ENCODE peak calls at places on chromosomes 3 and 15, in six cellular contexts. One of them, this sample, is unnamed.

GRCh38 chr15:63597033-63597790 is at the start of gene FBXL22:
- DNase-seq in heart left ventricle: no peak
- DNase-seq in nephron progenitor cell: no peak
- DNase-seq in stomach: no peak
- DNase-seq in CD4-positive, alpha-beta T cell: no peak
- DNase-seq in A549: no peak
- DNase-seq in this sample: no peak

GRCh38 chr3:125045965-125046364 is 9.8 kb downstream of the HEG1 start:
- DNase-seq in heart left ventricle: no peak
- DNase-seq in nephron progenitor cell: no peak
- DNase-seq in stomach: no peak
- DNase-seq in CD4-positive, alpha-beta T cell: no peak
- DNase-seq in A549: no peak
- DNase-seq in this sample: no peak

GRCh38 chr3:142180761-142181362 is 31.5 kb upstream of the TFDP2 start:
- DNase-seq in heart left ventricle: no peak
- DNase-seq in nephron progenitor cell: peak; percentile 30
- DNase-seq in stomach: peak; percentile 34
- DNase-seq in CD4-positive, alpha-beta T cell: peak; percentile 2
- DNase-seq in A549: peak; percentile 38
- DNase-seq in this sample: peak; percentile 15

GRCh38 chr3:195809291-195809785 is 2.4 kb downstream of the MUC4 start:
- DNase-seq in heart left ventricle: no peak
- DNase-seq in nephron progenitor cell: peak; percentile 41
- DNase-seq in stomach: no peak
- DNase-seq in CD4-positive, alpha-beta T cell: no peak
- DNase-seq in A549: no peak
- DNase-seq in this sample: no peak

GRCh38 chr15:28086175-28086703 is 12.9 kb downstream of the OCA2 start:
- DNase-seq in heart left ventricle: no peak
- DNase-seq in nephron progenitor cell: peak; percentile 61
- DNase-seq in stomach: peak; percentile 68
- DNase-seq in CD4-positive, alpha-beta T cell: peak; percentile 55
- DNase-seq in A549: peak; percentile 70
- DNase-seq in this sample: peak; percentile 54

GRCh38 chr15:51969728-51970127 is 1.9 kb downstream of the LEO1 start:
- DNase-seq in heart left ventricle: no peak
- DNase-seq in nephron progenitor cell: no peak
- DNase-seq in stomach: no peak
- DNase-seq in CD4-positive, alpha-beta T cell: no peak
- DNase-seq in A549: no peak
- DNase-seq in this sample: no peak

GRCh38 chr15:78855746-78856145 is 16.9 kb upstream of the MORF4L1 start:
- DNase-seq in heart left ventricle: no peak
- DNase-seq in nephron progenitor cell: no peak
- DNase-seq in stomach: no peak
- DNase-seq in CD4-positive, alpha-beta T cell: no peak
- DNase-seq in A549: no peak
- DNase-seq in this sample: no peak

GRCh38 chr3:158532099-158532734 is 38.8 kb upstream of the MLF1 start:
- DNase-seq in heart left ventricle: no peak
- DNase-seq in nephron progenitor cell: peak; percentile 3
- DNase-seq in stomach: no peak
- DNase-seq in CD4-positive, alpha-beta T cell: no peak
- DNase-seq in A549: peak; percentile 71
- DNase-seq in this sample: no peak

GRCh38 chr3:174532776-174533175 is 326.4 kb upstream of the NAALADL2 start:
- DNase-seq in heart left ventricle: no peak
- DNase-seq in nephron progenitor cell: no peak
- DNase-seq in stomach: no peak
- DNase-seq in CD4-positive, alpha-beta T cell: no peak
- DNase-seq in A549: no peak
- DNase-seq in this sample: no peak

GRCh38 chr3:117553461-117553860 is 843.9 kb downstream of the TUSC7 start:
- DNase-seq in heart left ventricle: no peak
- DNase-seq in nephron progenitor cell: no peak
- DNase-seq in stomach: no peak
- DNase-seq in CD4-positive, alpha-beta T cell: no peak
- DNase-seq in A549: peak; percentile 31
- DNase-seq in this sample: no peak

GRCh38 chr15:83285284-83285978 is 967 bp upstream of the BNC1 start:
- DNase-seq in heart left ventricle: no peak
- DNase-seq in nephron progenitor cell: no peak
- DNase-seq in stomach: no peak
- DNase-seq in CD4-positive, alpha-beta T cell: no peak
- DNase-seq in A549: no peak
- DNase-seq in this sample: no peak

GRCh38 chr3:13120246-13120927 is 47.2 kb upstream of the IQSEC1 start:
- DNase-seq in heart left ventricle: no peak
- DNase-seq in nephron progenitor cell: no peak
- DNase-seq in stomach: no peak
- DNase-seq in CD4-positive, alpha-beta T cell: no peak
- DNase-seq in A549: no peak
- DNase-seq in this sample: no peak

GRCh38 chr3:125959317-125960065 is 9.5 kb upstream of the ROPN1B start:
- DNase-seq in heart left ventricle: peak; percentile 57
- DNase-seq in nephron progenitor cell: no peak
- DNase-seq in stomach: no peak
- DNase-seq in CD4-positive, alpha-beta T cell: no peak
- DNase-seq in A549: no peak
- DNase-seq in this sample: no peak

GRCh38 chr3:7423995-7424394 is 563.1 kb downstream of the GRM7 start:
- DNase-seq in heart left ventricle: no peak
- DNase-seq in nephron progenitor cell: no peak
- DNase-seq in stomach: no peak
- DNase-seq in CD4-positive, alpha-beta T cell: no peak
- DNase-seq in A549: no peak
- DNase-seq in this sample: no peak

GRCh38 chr15:101083336-101084045 is 164.3 kb downstream of the LRRK1 start:
- DNase-seq in heart left ventricle: no peak
- DNase-seq in nephron progenitor cell: no peak
- DNase-seq in stomach: peak; percentile 41
- DNase-seq in CD4-positive, alpha-beta T cell: no peak
- DNase-seq in A549: no peak
- DNase-seq in this sample: no peak

GRCh38 chr15:74240002-74240568 is 4.0 kb downstream of the CCDC33 start:
- DNase-seq in heart left ventricle: peak; percentile 91
- DNase-seq in nephron progenitor cell: no peak
- DNase-seq in stomach: peak; percentile 95
- DNase-seq in CD4-positive, alpha-beta T cell: no peak
- DNase-seq in A549: peak; percentile 93
- DNase-seq in this sample: no peak

GRCh38 chr3:48505146-48505545 is 1.2 kb upstream of the SHISA5 start:
- DNase-seq in heart left ventricle: no peak
- DNase-seq in nephron progenitor cell: no peak
- DNase-seq in stomach: no peak
- DNase-seq in CD4-positive, alpha-beta T cell: no peak
- DNase-seq in A549: no peak
- DNase-seq in this sample: no peak

GRCh38 chr3:62918752-62919151 is 43.5 kb upstream of the CADPS start:
- DNase-seq in heart left ventricle: no peak
- DNase-seq in nephron progenitor cell: no peak
- DNase-seq in stomach: no peak
- DNase-seq in CD4-positive, alpha-beta T cell: no peak
- DNase-seq in A549: no peak
- DNase-seq in this sample: no peak

GRCh38 chr3:56323986-56324420 is 144.3 kb downstream of the ERC2 start:
- DNase-seq in heart left ventricle: no peak
- DNase-seq in nephron progenitor cell: no peak
- DNase-seq in stomach: no peak
- DNase-seq in CD4-positive, alpha-beta T cell: no peak
- DNase-seq in A549: no peak
- DNase-seq in this sample: no peak

GRCh38 chr15:49953421-49953820 is 165.6 kb downstream of the ATP8B4 start:
- DNase-seq in heart left ventricle: no peak
- DNase-seq in nephron progenitor cell: no peak
- DNase-seq in stomach: no peak
- DNase-seq in CD4-positive, alpha-beta T cell: no peak
- DNase-seq in A549: no peak
- DNase-seq in this sample: no peak

GRCh38 chr15:68551296-68551635 is 27.5 kb upstream of the CORO2B start:
- DNase-seq in heart left ventricle: no peak
- DNase-seq in nephron progenitor cell: no peak
- DNase-seq in stomach: no peak
- DNase-seq in CD4-positive, alpha-beta T cell: no peak
- DNase-seq in A549: no peak
- DNase-seq in this sample: no peak

GRCh38 chr15:68552344-68552743 is 26.4 kb upstream of the CORO2B start:
- DNase-seq in heart left ventricle: no peak
- DNase-seq in nephron progenitor cell: no peak
- DNase-seq in stomach: no peak
- DNase-seq in CD4-positive, alpha-beta T cell: no peak
- DNase-seq in A549: no peak
- DNase-seq in this sample: no peak

GRCh38 chr15:68548375-68548774 is 30.4 kb upstream of the CORO2B start:
- DNase-seq in heart left ventricle: no peak
- DNase-seq in nephron progenitor cell: no peak
- DNase-seq in stomach: no peak
- DNase-seq in CD4-positive, alpha-beta T cell: no peak
- DNase-seq in A549: no peak
- DNase-seq in this sample: no peak

GRCh38 chr15:68550498-68551295 is 28.1 kb upstream of the CORO2B start:
- DNase-seq in heart left ventricle: peak; percentile 83
- DNase-seq in nephron progenitor cell: peak; percentile 90
- DNase-seq in stomach: peak; percentile 82
- DNase-seq in CD4-positive, alpha-beta T cell: peak; percentile 69
- DNase-seq in A549: peak; percentile 71
- DNase-seq in this sample: peak; percentile 81

DNA sequence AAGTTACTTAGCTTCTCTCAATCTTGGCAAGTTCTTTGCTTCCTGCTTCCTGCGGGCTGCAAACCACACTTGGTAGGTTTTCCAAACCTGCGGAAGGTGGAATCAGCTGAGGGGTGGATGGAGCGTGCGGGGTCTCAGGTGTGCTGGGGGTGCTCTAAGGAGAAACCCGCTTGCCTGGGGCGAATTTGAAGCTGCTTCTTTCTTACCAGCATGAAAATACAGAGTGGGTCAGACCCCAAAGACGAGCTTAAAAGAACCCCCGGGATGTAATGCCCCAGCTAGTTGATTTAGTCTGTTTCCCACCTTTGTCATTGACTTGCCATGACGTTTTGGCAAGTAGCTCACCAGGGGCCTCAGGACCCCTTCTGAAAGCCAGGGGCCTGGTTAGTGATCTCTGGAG is 28.8 kb upstream of the CORO2B start:
- DNase-seq in heart left ventricle: no peak
- DNase-seq in nephron progenitor cell: no peak
- DNase-seq in stomach: no peak
- DNase-seq in CD4-positive, alpha-beta T cell: no peak
- DNase-seq in A549: no peak
- DNase-seq in this sample: no peak
- TF ChIP-seq CTCF in heart left ventricle: no peak
- TF ChIP-seq CTCF in nephron progenitor cell: no peak
- TF ChIP-seq CTCF in stomach: no peak
- TF ChIP-seq CTCF in CD4-positive, alpha-beta T cell: no peak
- TF ChIP-seq CTCF in A549: no peak
- TF ChIP-seq CTCF in this sample: no peak

GRCh38 chr3:53126646-53127045 is 3.6 kb downstream of the RFT1 start:
- DNase-seq in heart left ventricle: no peak
- DNase-seq in nephron progenitor cell: no peak
- DNase-seq in stomach: no peak
- DNase-seq in CD4-positive, alpha-beta T cell: no peak
- DNase-seq in A549: no peak
- DNase-seq in this sample: no peak

GRCh38 chr3:53129344-53129743 is 891 bp downstream of the RFT1 start:
- DNase-seq in heart left ventricle: no peak
- DNase-seq in nephron progenitor cell: no peak
- DNase-seq in stomach: no peak
- DNase-seq in CD4-positive, alpha-beta T cell: no peak
- DNase-seq in A549: no peak
- DNase-seq in this sample: no peak

GRCh38 chr3:53132347-53132746 is 2.1 kb upstream of the RFT1 start:
- DNase-seq in heart left ventricle: no peak
- DNase-seq in nephron progenitor cell: no peak
- DNase-seq in stomach: no peak
- DNase-seq in CD4-positive, alpha-beta T cell: no peak
- DNase-seq in A549: peak; percentile 64
- DNase-seq in this sample: no peak

GRCh38 chr3:53131136-53131495 is 881 bp upstream of the RFT1 start:
- DNase-seq in heart left ventricle: no peak
- DNase-seq in nephron progenitor cell: no peak
- DNase-seq in stomach: no peak
- DNase-seq in CD4-positive, alpha-beta T cell: no peak
- DNase-seq in A549: no peak
- DNase-seq in this sample: no peak

DNA sequence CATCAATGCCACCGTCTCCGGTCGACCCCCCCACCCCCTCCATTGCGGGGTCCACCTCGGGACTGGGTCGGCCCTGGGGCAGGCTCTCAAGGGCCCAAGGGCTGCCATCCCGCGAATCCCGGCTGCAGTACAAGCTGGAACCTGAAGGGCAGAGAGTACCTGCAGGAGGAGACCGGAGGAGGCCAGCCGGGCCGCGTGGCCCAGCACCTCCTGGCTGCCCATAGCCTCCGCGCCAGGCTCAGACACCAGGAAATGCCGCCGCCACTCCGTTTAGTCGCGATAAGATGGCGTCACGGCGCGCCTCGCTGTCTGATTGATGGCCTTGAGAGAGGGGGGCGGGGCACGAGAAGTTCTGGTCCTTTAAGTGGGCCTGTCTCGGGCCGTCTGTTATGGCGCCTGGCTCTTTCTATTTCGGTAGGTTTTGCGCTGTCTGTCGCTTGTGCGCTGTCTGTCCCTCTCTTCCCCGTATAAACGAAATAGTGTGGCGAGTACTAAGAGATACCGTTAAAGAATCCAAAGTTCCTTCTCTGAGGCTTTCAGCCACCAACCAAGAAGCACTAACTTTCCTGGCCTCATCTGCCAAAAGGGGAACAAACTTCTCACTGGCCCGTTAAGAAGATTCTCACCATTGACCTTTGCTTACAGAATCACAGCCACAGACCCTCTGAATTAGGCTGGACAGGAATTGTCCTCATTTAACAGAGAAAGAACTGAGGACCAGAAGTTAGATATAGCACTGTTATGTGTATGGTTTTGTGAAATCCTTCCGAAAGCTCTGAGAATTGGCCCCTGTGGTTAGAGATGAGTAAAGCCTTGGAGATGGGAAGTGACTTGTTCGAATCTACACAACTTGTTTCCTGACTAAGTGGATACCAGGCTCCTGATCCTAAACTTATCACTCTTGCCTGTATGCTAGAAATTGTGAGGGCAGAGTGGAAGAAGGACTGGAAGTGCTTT is at the start of gene RFT1:
- DNase-seq in heart left ventricle: peak; percentile 98
- DNase-seq in nephron progenitor cell: peak; percentile 98
- DNase-seq in stomach: peak; percentile 100
- DNase-seq in CD4-positive, alpha-beta T cell: peak; percentile 96
- DNase-seq in A549: peak; percentile 94
- DNase-seq in this sample: peak; percentile 95
- TF ChIP-seq CTCF in heart left ventricle: no peak
- TF ChIP-seq CTCF in nephron progenitor cell: peak; percentile 21
- TF ChIP-seq CTCF in stomach: no peak
- TF ChIP-seq CTCF in CD4-positive, alpha-beta T cell: no peak
- TF ChIP-seq CTCF in A549: no peak
- TF ChIP-seq CTCF in this sample: peak; percentile 23

GRCh38 chr3:36960502-36960901 is 15.6 kb upstream of the TRANK1 start:
- DNase-seq in heart left ventricle: no peak
- DNase-seq in nephron progenitor cell: no peak
- DNase-seq in stomach: no peak
- DNase-seq in CD4-positive, alpha-beta T cell: no peak
- DNase-seq in A549: no peak
- DNase-seq in this sample: no peak
- TF ChIP-seq CTCF in heart left ventricle: no peak
- TF ChIP-seq CTCF in nephron progenitor cell: no peak
- TF ChIP-seq CTCF in stomach: no peak
- TF ChIP-seq CTCF in CD4-positive, alpha-beta T cell: no peak
- TF ChIP-seq CTCF in A549: no peak
- TF ChIP-seq CTCF in this sample: no peak

GRCh38 chr3:194685723-194686413 is at the start of gene FAM43A:
- DNase-seq in heart left ventricle: peak; percentile 98
- DNase-seq in nephron progenitor cell: peak; percentile 87
- DNase-seq in stomach: peak; percentile 88
- DNase-seq in CD4-positive, alpha-beta T cell: peak; percentile 81
- DNase-seq in A549: peak; percentile 90
- DNase-seq in this sample: peak; percentile 74
- TF ChIP-seq CTCF in heart left ventricle: peak; percentile 7
- TF ChIP-seq CTCF in nephron progenitor cell: no peak
- TF ChIP-seq CTCF in stomach: no peak
- TF ChIP-seq CTCF in CD4-positive, alpha-beta T cell: no peak
- TF ChIP-seq CTCF in A549: no peak
- TF ChIP-seq CTCF in this sample: peak; percentile 27

This sample was measured in neural crest cell.